ENCODE peak calls at places on chromosomes 12 and 14, in eight cellular contexts. V is cardiac muscle cell; C is Calu3; I is nephron progenitor cell; K is AG04450; G is AG09309; Z is CD8-positive, alpha-beta T cell; X is body of pancreas. A is an unnamed sample.
A peak's percentile ranks its signal among the peaks of the same experiment; 100 is the strongest.

GRCh38 chr12:12531194-12531593 is 31.5 kb downstream of the DUSP16 start:
- DNase-seq in V (no peak), C (no peak), I (no peak), K (no peak), G (no peak), Z (no peak), X (no peak), A (no peak)

GRCh38 chr12:121537814-121538698 is 42.8 kb downstream of the KDM2B start:
- DNase-seq in V (no peak), C (no peak), I (peak; percentile 65), K (no peak), G (no peak), Z (peak; percentile 21), X (no peak), A (no peak)

GRCh38 chr14:66440806-66441205 is 45.4 kb upstream of the CCDC196 start:
- DNase-seq in V (no peak), C (no peak), I (no peak), K (no peak), G (no peak), Z (no peak), X (no peak), A (no peak)

GRCh38 chr12:52155048-52155868 is 36.6 kb downstream of the KRT80 start:
- DNase-seq in V (no peak), C (peak; percentile 47), I (no peak), K (no peak), G (no peak), Z (peak; percentile 23), X (no peak), A (no peak)

GRCh38 chr12:65941388-65941787 is 117.1 kb downstream of the HMGA2 start:
- DNase-seq in V (peak; percentile 75), C (no peak), I (no peak), K (peak; percentile 52), G (peak; percentile 87), Z (no peak), X (no peak), A (peak; percentile 69)

GRCh38 chr12:27610380-27610779 is 85.9 kb upstream of the REP15 start:
- DNase-seq in V (peak; percentile 55), C (no peak), I (no peak), K (no peak), G (no peak), Z (no peak), X (no peak), A (no peak)

GRCh38 chr14:103527408-103528157 is 1.4 kb upstream of the TRMT61A start:
- DNase-seq in V (no peak), C (no peak), I (no peak), K (no peak), G (no peak), Z (no peak), X (no peak), A (no peak)

GRCh38 chr14:104428333-104428851 is 151.2 kb upstream of the C14orf180 start:
- DNase-seq in V (no peak), C (no peak), I (no peak), K (no peak), G (no peak), Z (no peak), X (no peak), A (no peak)

DNA sequence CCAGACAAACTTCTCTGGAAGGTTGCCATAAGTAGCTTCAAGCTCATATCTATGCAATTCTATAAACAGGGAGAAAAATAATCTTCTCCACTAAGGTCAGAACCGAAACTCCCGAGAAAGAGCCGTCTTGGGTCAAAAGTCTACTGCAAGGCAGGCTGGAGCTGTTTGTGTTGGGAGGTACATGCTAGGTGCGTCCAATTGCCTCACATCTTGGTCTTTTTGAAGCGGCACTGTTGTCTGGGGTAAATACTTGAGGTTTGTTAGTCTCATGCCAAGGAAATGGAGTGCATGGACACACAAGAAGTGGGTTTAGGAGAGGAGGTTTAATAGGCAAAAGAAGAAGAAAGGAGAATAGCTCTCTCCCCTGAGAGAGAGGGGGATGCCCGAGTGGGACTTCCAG is 674.7 kb upstream of the TMEM132C start:
- DNase-seq in V (no peak), C (no peak), I (no peak), K (no peak), G (no peak), Z (no peak), X (no peak), A (no peak)
- TF ChIP-seq CTCF in V (no peak), C (no peak), I (no peak), K (no peak), G (no peak), Z (no peak), X (no peak), A (no peak)

GRCh38 chr12:62995097-62995496 is 60.1 kb upstream of the PPM1H start:
- DNase-seq in V (no peak), C (no peak), I (no peak), K (no peak), G (no peak), Z (no peak), X (no peak), A (no peak)

GRCh38 chr12:63003223-63003819 is 68.4 kb upstream of the PPM1H start:
- DNase-seq in V (no peak), C (no peak), I (no peak), K (no peak), G (no peak), Z (no peak), X (no peak), A (no peak)

DNA sequence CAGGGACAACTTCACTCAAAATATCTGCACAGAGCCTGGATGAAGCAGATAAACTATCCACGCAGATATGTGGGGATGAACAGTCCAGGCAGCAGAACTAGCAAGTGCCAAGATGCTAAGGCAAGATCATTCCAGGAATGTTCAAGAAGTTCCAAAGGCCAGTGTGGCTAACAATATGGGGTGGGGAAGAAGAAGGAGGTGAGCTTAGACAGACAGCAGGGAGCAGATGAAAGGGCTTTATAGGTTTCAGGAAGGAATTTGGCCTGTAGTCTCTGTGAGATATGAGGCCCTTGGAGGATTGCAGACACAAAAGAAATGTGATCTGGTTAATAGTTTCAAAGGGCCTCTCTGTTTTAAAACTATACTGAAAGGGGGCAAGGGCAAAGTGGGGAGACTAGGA is 63.5 kb upstream of the PPM1H start:
- DNase-seq in V (no peak), C (no peak), I (no peak), K (no peak), G (no peak), Z (no peak), X (no peak), A (no peak)
- TF ChIP-seq CTCF in V (no peak), C (no peak), I (no peak), K (no peak), G (no peak), Z (no peak), X (no peak), A (no peak)

DNA sequence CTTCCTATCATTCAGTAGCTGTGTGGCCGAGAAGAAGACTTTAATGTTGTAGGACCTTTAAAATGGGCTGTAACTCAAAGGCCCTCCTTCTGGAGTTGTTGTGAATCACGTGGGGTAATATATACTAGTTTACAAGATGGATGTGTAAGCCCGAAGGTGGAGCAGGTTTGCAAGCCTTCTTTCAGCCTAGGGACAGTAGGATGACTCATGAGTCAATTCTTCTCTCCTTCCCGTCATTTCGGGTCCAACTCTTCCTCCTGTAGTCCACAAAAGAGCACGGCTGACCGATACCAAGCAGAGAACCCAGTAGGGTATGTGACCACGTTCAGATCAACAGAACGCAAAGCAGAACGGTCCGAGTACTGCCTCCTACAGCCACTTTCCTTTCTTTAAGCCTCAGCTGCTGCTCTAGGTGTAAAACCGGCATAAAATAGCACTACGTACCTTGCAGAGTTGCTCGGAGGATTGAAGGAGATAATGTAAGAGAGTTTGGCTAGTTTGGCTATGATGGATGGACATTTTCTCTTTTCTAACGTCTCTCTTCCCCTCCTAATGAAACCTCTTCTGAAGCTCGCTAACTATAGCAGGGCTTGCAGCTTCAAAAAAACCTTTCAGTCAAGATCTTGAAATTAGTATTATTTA is 1.3 kb upstream of the RASSF3 start:
- DNase-seq in V (peak; percentile 49), C (peak; percentile 51), I (peak; percentile 22), K (no peak), G (no peak), Z (peak; percentile 50), X (peak; percentile 26), A (no peak)
- TF ChIP-seq CTCF in V (peak; percentile 20), C (no peak), I (no peak), K (peak; percentile 35), G (no peak), Z (no peak), X (no peak), A (no peak)

GRCh38 chr14:76947838-76948184 is 80.7 kb downstream of the IRF2BPL start:
- DNase-seq in V (no peak), C (no peak), I (no peak), K (no peak), G (no peak), Z (no peak), X (no peak), A (no peak)
- TF ChIP-seq CTCF in V (no peak), C (no peak), I (no peak), K (no peak), G (no peak), Z (no peak), X (no peak), A (no peak)

GRCh38 chr14:89407856-89408255 is 9.2 kb downstream of the FOXN3 start:
- DNase-seq in V (peak; percentile 38), C (no peak), I (no peak), K (no peak), G (no peak), Z (no peak), X (no peak), A (no peak)
- TF ChIP-seq CTCF in V (no peak), C (no peak), I (no peak), K (no peak), G (no peak), Z (no peak), X (no peak), A (no peak)

A was measured in HFF-Myc.